ENCODE peak calls at places on chromosomes 12 and 14, in six cellular contexts. One of them, this sample, is unnamed.

GRCh38 chr14:93072659-93073365 is 42.9 kb downstream of the ITPK1 start:
- DNase-seq in testis: no peak
- DNase-seq in psoas muscle: no peak
- DNase-seq in lung: no peak
- DNase-seq in transverse colon: no peak
- DNase-seq in uterus: no peak
- DNase-seq in this sample: no peak

GRCh38 chr12:123671876-123672275 is 963 bp downstream of the TCTN2 start:
- DNase-seq in testis: no peak
- DNase-seq in psoas muscle: no peak
- DNase-seq in lung: no peak
- DNase-seq in transverse colon: no peak
- DNase-seq in uterus: no peak
- DNase-seq in this sample: no peak

GRCh38 chr12:109951136-109951535 is 45.0 kb downstream of the GIT2 start:
- DNase-seq in testis: no peak
- DNase-seq in psoas muscle: no peak
- DNase-seq in lung: no peak
- DNase-seq in transverse colon: no peak
- DNase-seq in uterus: no peak
- DNase-seq in this sample: peak

GRCh38 chr14:35234007-35234406 is 58.2 kb upstream of the PSMA6 start:
- DNase-seq in testis: no peak
- DNase-seq in psoas muscle: no peak
- DNase-seq in lung: no peak
- DNase-seq in transverse colon: no peak
- DNase-seq in uterus: no peak
- DNase-seq in this sample: no peak

GRCh38 chr14:49505026-49505766 is 81.0 kb downstream of the RPS29 start:
- DNase-seq in testis: no peak
- DNase-seq in psoas muscle: no peak
- DNase-seq in lung: no peak
- DNase-seq in transverse colon: no peak
- DNase-seq in uterus: no peak
- DNase-seq in this sample: no peak

GRCh38 chr12:55728932-55729591 is at the start of gene CD63:
- DNase-seq in testis: peak
- DNase-seq in psoas muscle: peak
- DNase-seq in lung: peak
- DNase-seq in transverse colon: peak
- DNase-seq in uterus: peak
- DNase-seq in this sample: peak

GRCh38 chr12:13505636-13506035 is 309.1 kb downstream of the EMP1 start:
- DNase-seq in testis: no peak
- DNase-seq in psoas muscle: no peak
- DNase-seq in lung: no peak
- DNase-seq in transverse colon: no peak
- DNase-seq in uterus: no peak
- DNase-seq in this sample: no peak

GRCh38 chr14:68643673-68644072 is 149.2 kb downstream of the ZFP36L1 start:
- DNase-seq in testis: no peak
- DNase-seq in psoas muscle: no peak
- DNase-seq in lung: no peak
- DNase-seq in transverse colon: no peak
- DNase-seq in uterus: no peak
- DNase-seq in this sample: peak

GRCh38 chr14:104320611-104321086 is 182.3 kb downstream of the KIF26A start:
- DNase-seq in testis: no peak
- DNase-seq in psoas muscle: no peak
- DNase-seq in lung: no peak
- DNase-seq in transverse colon: no peak
- DNase-seq in uterus: no peak
- DNase-seq in this sample: no peak

GRCh38 chr12:125070661-125071390 is 5.6 kb downstream of the AACS start:
- DNase-seq in testis: no peak
- DNase-seq in psoas muscle: no peak
- DNase-seq in lung: no peak
- DNase-seq in transverse colon: no peak
- DNase-seq in uterus: no peak
- DNase-seq in this sample: no peak

GRCh38 chr14:90721619-90722305 is 94.5 kb downstream of the TTC7B start:
- DNase-seq in testis: no peak
- DNase-seq in psoas muscle: peak
- DNase-seq in lung: no peak
- DNase-seq in transverse colon: no peak
- DNase-seq in uterus: no peak
- DNase-seq in this sample: no peak

GRCh38 chr14:64958201-64958600 is 13.9 kb downstream of the RAB15 start:
- DNase-seq in testis: no peak
- DNase-seq in psoas muscle: no peak
- DNase-seq in lung: no peak
- DNase-seq in transverse colon: no peak
- DNase-seq in uterus: no peak
- DNase-seq in this sample: no peak

GRCh38 chr12:109421355-109422087 is 55.6 kb downstream of the KCTD10 start:
- DNase-seq in testis: no peak
- DNase-seq in psoas muscle: no peak
- DNase-seq in lung: no peak
- DNase-seq in transverse colon: no peak
- DNase-seq in uterus: no peak
- DNase-seq in this sample: no peak

GRCh38 chr12:32033411-32033810 is 73.2 kb upstream of the BICD1 start:
- DNase-seq in testis: no peak
- DNase-seq in psoas muscle: no peak
- DNase-seq in lung: no peak
- DNase-seq in transverse colon: no peak
- DNase-seq in uterus: no peak
- DNase-seq in this sample: no peak

GRCh38 chr12:1922985-1923384 is 4.5 kb upstream of the CACNA2D4 start:
- DNase-seq in testis: no peak
- DNase-seq in psoas muscle: no peak
- DNase-seq in lung: no peak
- DNase-seq in transverse colon: no peak
- DNase-seq in uterus: no peak
- DNase-seq in this sample: peak

GRCh38 chr12:48978291-48978740 is at the start of gene WNT1:
- DNase-seq in testis: no peak
- DNase-seq in psoas muscle: no peak
- DNase-seq in lung: no peak
- DNase-seq in transverse colon: no peak
- DNase-seq in uterus: no peak
- DNase-seq in this sample: no peak

GRCh38 chr12:6057693-6058092 is 66.8 kb downstream of the VWF start:
- DNase-seq in testis: no peak
- DNase-seq in psoas muscle: no peak
- DNase-seq in lung: no peak
- DNase-seq in transverse colon: no peak
- DNase-seq in uterus: no peak
- DNase-seq in this sample: no peak
- H3K4me3 ChIP-seq in testis: no peak
- H3K4me3 ChIP-seq in psoas muscle: no peak
- H3K4me3 ChIP-seq in lung: no peak
- H3K4me3 ChIP-seq in transverse colon: no peak
- H3K4me3 ChIP-seq in uterus: no peak
- H3K4me3 ChIP-seq in this sample: no peak

GRCh38 chr12:7806863-7807487 is 17.8 kb downstream of the NANOG start:
- DNase-seq in testis: peak
- DNase-seq in psoas muscle: peak
- DNase-seq in lung: peak
- DNase-seq in transverse colon: peak
- DNase-seq in uterus: peak
- DNase-seq in this sample: peak

GRCh38 chr12:7797698-7798398 is 8.6 kb downstream of the NANOG start:
- DNase-seq in testis: no peak
- DNase-seq in psoas muscle: no peak
- DNase-seq in lung: no peak
- DNase-seq in transverse colon: no peak
- DNase-seq in uterus: no peak
- DNase-seq in this sample: peak

DNA sequence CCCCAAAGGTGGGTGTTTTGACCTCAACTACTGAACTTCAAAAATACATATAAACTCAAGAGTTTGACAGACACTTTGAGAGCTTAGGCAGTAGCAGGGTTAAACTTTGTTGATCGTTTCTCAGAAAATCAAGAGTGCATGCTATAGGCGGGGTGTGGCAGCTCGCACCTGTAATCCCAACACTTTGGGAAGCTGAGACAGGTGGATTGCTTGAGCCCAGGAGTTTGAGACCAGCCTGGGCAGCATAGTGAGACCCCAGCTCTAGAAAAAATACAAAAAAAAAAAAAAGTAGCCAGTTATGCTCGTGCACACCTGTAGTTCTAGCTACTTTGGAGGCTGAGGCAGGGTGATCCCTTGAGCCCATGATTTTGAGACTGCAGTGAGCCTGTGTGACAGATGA is 12.3 kb downstream of the NANOG start:
- DNase-seq in testis: no peak
- DNase-seq in psoas muscle: no peak
- DNase-seq in lung: no peak
- DNase-seq in transverse colon: no peak
- DNase-seq in uterus: no peak
- DNase-seq in this sample: no peak
- TF ChIP-seq CTCF in testis: no peak
- TF ChIP-seq CTCF in psoas muscle: no peak
- TF ChIP-seq CTCF in lung: no peak
- TF ChIP-seq CTCF in transverse colon: no peak
- TF ChIP-seq CTCF in uterus: no peak
- TF ChIP-seq CTCF in this sample: no peak

GRCh38 chr14:37859177-37859576 is 263.7 kb downstream of the TTC6 start:
- DNase-seq in testis: no peak
- DNase-seq in psoas muscle: no peak
- DNase-seq in lung: no peak
- DNase-seq in transverse colon: no peak
- DNase-seq in uterus: no peak
- DNase-seq in this sample: no peak
- H3K27ac ChIP-seq in testis: no peak
- H3K27ac ChIP-seq in psoas muscle: no peak
- H3K27ac ChIP-seq in lung: no peak
- H3K27ac ChIP-seq in transverse colon: no peak
- H3K27ac ChIP-seq in uterus: no peak
- H3K27ac ChIP-seq in this sample: no peak

DNA sequence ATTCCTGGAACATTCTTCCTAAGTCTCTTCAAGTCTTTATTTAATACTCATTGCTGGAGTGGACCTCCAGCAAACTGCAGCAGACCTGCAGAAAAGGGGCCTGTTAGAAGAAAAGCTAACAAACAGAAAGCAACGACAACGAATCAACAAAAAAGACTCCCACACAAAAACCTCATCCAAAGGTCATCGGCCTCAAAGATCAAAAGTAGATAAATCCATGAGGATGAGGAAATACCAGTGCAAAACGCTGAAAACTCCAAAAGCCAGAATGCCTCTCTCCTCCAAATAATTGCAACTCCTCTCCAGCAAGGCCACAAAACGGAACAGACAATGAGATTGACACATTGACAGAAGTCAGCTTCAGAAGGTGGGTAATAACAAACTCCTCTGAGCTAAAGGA is 472.2 kb downstream of the C12orf50 start:
- DNase-seq in testis: no peak
- DNase-seq in psoas muscle: no peak
- DNase-seq in lung: no peak
- DNase-seq in transverse colon: no peak
- DNase-seq in uterus: no peak
- DNase-seq in this sample: no peak
- H3K4me3 ChIP-seq in testis: no peak
- H3K4me3 ChIP-seq in psoas muscle: no peak
- H3K4me3 ChIP-seq in lung: no peak
- H3K4me3 ChIP-seq in transverse colon: no peak
- H3K4me3 ChIP-seq in uterus: no peak
- H3K4me3 ChIP-seq in this sample: no peak

DNA sequence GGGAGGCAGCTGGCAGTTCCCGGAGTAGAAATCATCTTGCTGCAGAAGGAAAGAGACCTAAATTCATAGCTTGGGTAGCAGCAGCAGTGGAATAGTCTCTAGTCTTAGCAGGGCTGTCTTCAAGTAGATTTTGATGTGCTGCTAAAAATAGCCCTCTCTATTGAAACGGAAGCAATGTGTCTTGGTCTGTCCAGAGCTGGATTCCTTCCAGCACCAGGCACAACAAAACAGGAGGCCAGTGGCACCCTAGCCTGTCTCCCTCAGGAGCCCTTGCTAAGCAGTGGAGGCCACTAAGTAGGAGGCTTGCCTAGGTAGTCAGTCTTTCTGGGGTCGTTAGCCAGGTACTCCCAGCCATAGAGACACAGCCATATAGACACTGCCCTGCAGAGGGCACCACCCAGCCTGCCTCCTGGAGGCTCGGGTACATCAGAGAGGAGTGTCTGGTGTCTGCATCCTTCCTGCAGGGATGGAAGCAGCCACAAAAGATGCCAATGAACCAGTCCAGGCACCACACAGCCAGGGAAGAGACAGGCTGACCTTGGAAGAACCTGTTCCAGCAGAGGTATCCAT is 97.5 kb downstream of the CRACR2A start:
- DNase-seq in testis: peak
- DNase-seq in psoas muscle: no peak
- DNase-seq in lung: no peak
- DNase-seq in transverse colon: no peak
- DNase-seq in uterus: no peak
- DNase-seq in this sample: no peak
- TF ChIP-seq CTCF in testis: no peak
- TF ChIP-seq CTCF in psoas muscle: peak
- TF ChIP-seq CTCF in lung: no peak
- TF ChIP-seq CTCF in transverse colon: peak
- TF ChIP-seq CTCF in uterus: no peak
- TF ChIP-seq CTCF in this sample: no peak

DNA sequence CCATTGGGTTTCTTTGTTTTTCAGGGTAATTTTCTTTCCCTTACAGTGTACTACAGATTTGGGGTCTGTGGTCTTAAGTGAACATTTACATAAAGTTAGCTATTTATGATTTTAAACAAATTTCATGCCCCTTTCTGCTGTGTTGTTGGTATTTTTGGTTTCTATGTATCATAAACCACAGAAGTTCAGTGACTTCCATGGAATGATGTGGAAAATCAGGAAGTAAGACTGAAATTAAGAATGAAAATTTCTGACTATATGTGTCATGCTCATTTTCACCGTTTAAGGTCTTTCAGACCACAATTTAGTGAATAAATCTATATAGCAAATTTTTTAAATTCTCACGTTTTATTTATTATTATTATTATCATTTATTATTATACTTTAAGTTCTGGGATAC is 31.7 kb downstream of the ETV6 start:
- DNase-seq in testis: no peak
- DNase-seq in psoas muscle: no peak
- DNase-seq in lung: no peak
- DNase-seq in transverse colon: no peak
- DNase-seq in uterus: no peak
- DNase-seq in this sample: no peak
- H3K27ac ChIP-seq in testis: no peak
- H3K27ac ChIP-seq in psoas muscle: no peak
- H3K27ac ChIP-seq in lung: no peak
- H3K27ac ChIP-seq in transverse colon: no peak
- H3K27ac ChIP-seq in uterus: no peak
- H3K27ac ChIP-seq in this sample: no peak